ENCODE peak calls at places on chromosomes 4 and X, in seven cellular contexts. One of them, this sample, is unnamed.
A peak's percentile ranks its signal among the peaks of the same experiment; 100 is the strongest.

GRCh38 chrX:87664381-87664780 is 146.8 kb downstream of the KLHL4 start:
- DNase-seq in fibroblast of lung: peak; percentile 14
- DNase-seq in H9: no peak
- DNase-seq in hepatocyte: peak; percentile 51
- DNase-seq in GM23338: peak; percentile 43
- DNase-seq in MM.1S: peak; percentile 55
- DNase-seq in HepG2: no peak
- DNase-seq in this sample: peak; percentile 34

GRCh38 chrX:25337841-25338240 is 322.1 kb upstream of the ARX start:
- DNase-seq in fibroblast of lung: no peak
- DNase-seq in H9: no peak
- DNase-seq in hepatocyte: no peak
- DNase-seq in GM23338: no peak
- DNase-seq in MM.1S: no peak
- DNase-seq in HepG2: no peak
- DNase-seq in this sample: no peak

GRCh38 chr4:65521666-65522065 is 148.6 kb downstream of the EPHA5 start:
- DNase-seq in fibroblast of lung: no peak
- DNase-seq in H9: no peak
- DNase-seq in hepatocyte: no peak
- DNase-seq in GM23338: no peak
- DNase-seq in MM.1S: no peak
- DNase-seq in HepG2: no peak
- DNase-seq in this sample: no peak

GRCh38 chr4:17707671-17708070 is 73.8 kb downstream of the FAM184B start:
- DNase-seq in fibroblast of lung: no peak
- DNase-seq in H9: no peak
- DNase-seq in hepatocyte: no peak
- DNase-seq in GM23338: no peak
- DNase-seq in MM.1S: no peak
- DNase-seq in HepG2: no peak
- DNase-seq in this sample: no peak

GRCh38 chrX:70908541-70908940 is at the start of gene TEX11:
- DNase-seq in fibroblast of lung: no peak
- DNase-seq in H9: peak; percentile 64
- DNase-seq in hepatocyte: no peak
- DNase-seq in GM23338: peak; percentile 73
- DNase-seq in MM.1S: no peak
- DNase-seq in HepG2: peak; percentile 3
- DNase-seq in this sample: no peak

GRCh38 chrX:110733166-110733565 is 62.5 kb downstream of the CHRDL1 start:
- DNase-seq in fibroblast of lung: peak; percentile 41
- DNase-seq in H9: no peak
- DNase-seq in hepatocyte: no peak
- DNase-seq in GM23338: no peak
- DNase-seq in MM.1S: no peak
- DNase-seq in HepG2: no peak
- DNase-seq in this sample: peak; percentile 15

GRCh38 chr4:112321768-112322684 is 24.9 kb downstream of the ALPK1 start:
- DNase-seq in fibroblast of lung: peak; percentile 27
- DNase-seq in H9: peak; percentile 47
- DNase-seq in hepatocyte: peak; percentile 81
- DNase-seq in GM23338: peak; percentile 86
- DNase-seq in MM.1S: peak; percentile 83
- DNase-seq in HepG2: peak; percentile 38
- DNase-seq in this sample: peak; percentile 87

GRCh38 chrX:15973299-15973698 is 118.7 kb upstream of the AP1S2 start:
- DNase-seq in fibroblast of lung: peak; percentile 4
- DNase-seq in H9: peak; percentile 78
- DNase-seq in hepatocyte: peak; percentile 35
- DNase-seq in GM23338: peak; percentile 48
- DNase-seq in MM.1S: peak; percentile 62
- DNase-seq in HepG2: peak; percentile 16
- DNase-seq in this sample: no peak

GRCh38 chr4:57099363-57099762 is 10.8 kb downstream of the IGFBP7 start:
- DNase-seq in fibroblast of lung: no peak
- DNase-seq in H9: no peak
- DNase-seq in hepatocyte: no peak
- DNase-seq in GM23338: no peak
- DNase-seq in MM.1S: no peak
- DNase-seq in HepG2: peak; percentile 16
- DNase-seq in this sample: no peak

GRCh38 chr4:186979966-186980745 is 256.5 kb upstream of the FAT1 start:
- DNase-seq in fibroblast of lung: peak; percentile 58
- DNase-seq in H9: no peak
- DNase-seq in hepatocyte: no peak
- DNase-seq in GM23338: no peak
- DNase-seq in MM.1S: no peak
- DNase-seq in HepG2: no peak
- DNase-seq in this sample: no peak

GRCh38 chr4:38574559-38575333 is 89.3 kb upstream of the KLF3 start:
- DNase-seq in fibroblast of lung: no peak
- DNase-seq in H9: no peak
- DNase-seq in hepatocyte: no peak
- DNase-seq in GM23338: no peak
- DNase-seq in MM.1S: no peak
- DNase-seq in HepG2: no peak
- DNase-seq in this sample: no peak

GRCh38 chr4:88866862-88867550 is 169.4 kb upstream of the NAP1L5 start:
- DNase-seq in fibroblast of lung: peak; percentile 17
- DNase-seq in H9: no peak
- DNase-seq in hepatocyte: no peak
- DNase-seq in GM23338: no peak
- DNase-seq in MM.1S: peak; percentile 63
- DNase-seq in HepG2: no peak
- DNase-seq in this sample: peak; percentile 50

GRCh38 chr4:31020363-31020762 is 300.2 kb downstream of the PCDH7 start:
- DNase-seq in fibroblast of lung: no peak
- DNase-seq in H9: no peak
- DNase-seq in hepatocyte: peak; percentile 6
- DNase-seq in GM23338: no peak
- DNase-seq in MM.1S: no peak
- DNase-seq in HepG2: no peak
- DNase-seq in this sample: no peak

GRCh38 chr4:147865926-147866325 is 134.0 kb downstream of the ARHGAP10 start:
- DNase-seq in fibroblast of lung: peak; percentile 63
- DNase-seq in H9: no peak
- DNase-seq in hepatocyte: no peak
- DNase-seq in GM23338: peak; percentile 76
- DNase-seq in MM.1S: no peak
- DNase-seq in HepG2: no peak
- DNase-seq in this sample: no peak

GRCh38 chr4:146023334-146023967 is 84.8 kb upstream of the ZNF827 start:
- DNase-seq in fibroblast of lung: no peak
- DNase-seq in H9: no peak
- DNase-seq in hepatocyte: no peak
- DNase-seq in GM23338: no peak
- DNase-seq in MM.1S: peak; percentile 83
- DNase-seq in HepG2: no peak
- DNase-seq in this sample: no peak

GRCh38 chr4:7766086-7766485 is 173.6 kb downstream of the AFAP1 start:
- DNase-seq in fibroblast of lung: no peak
- DNase-seq in H9: no peak
- DNase-seq in hepatocyte: no peak
- DNase-seq in GM23338: no peak
- DNase-seq in MM.1S: no peak
- DNase-seq in HepG2: no peak
- DNase-seq in this sample: peak; percentile 25
- H4K20me1 ChIP-seq in fibroblast of lung: peaks cover 2% of the 10 kb centered on the region
- H4K20me1 ChIP-seq in H9: no peaks in the 10 kb centered on the region
- H4K20me1 ChIP-seq in hepatocyte: no peaks in the 10 kb centered on the region
- H4K20me1 ChIP-seq in GM23338: no peaks in the 10 kb centered on the region
- H4K20me1 ChIP-seq in MM.1S: no peaks in the 10 kb centered on the region
- H4K20me1 ChIP-seq in HepG2: no peaks in the 10 kb centered on the region
- H4K20me1 ChIP-seq in this sample: peaks cover 85% of the 10 kb centered on the region

GRCh38 chr4:793109-793861 is 32.6 kb downstream of the CPLX1 start:
- DNase-seq in fibroblast of lung: no peak
- DNase-seq in H9: no peak
- DNase-seq in hepatocyte: no peak
- DNase-seq in GM23338: no peak
- DNase-seq in MM.1S: no peak
- DNase-seq in HepG2: no peak
- DNase-seq in this sample: peak; percentile 56

GRCh38 chr4:790466-790820 is 35.5 kb downstream of the CPLX1 start:
- DNase-seq in fibroblast of lung: no peak
- DNase-seq in H9: no peak
- DNase-seq in hepatocyte: no peak
- DNase-seq in GM23338: no peak
- DNase-seq in MM.1S: no peak
- DNase-seq in HepG2: no peak
- DNase-seq in this sample: peak; percentile 62

GRCh38 chr4:791201-791865 is 34.6 kb downstream of the CPLX1 start:
- DNase-seq in fibroblast of lung: no peak
- DNase-seq in H9: no peak
- DNase-seq in hepatocyte: no peak
- DNase-seq in GM23338: no peak
- DNase-seq in MM.1S: no peak
- DNase-seq in HepG2: no peak
- DNase-seq in this sample: peak; percentile 65

GRCh38 chr4:792729-793108 is 33.2 kb downstream of the CPLX1 start:
- DNase-seq in fibroblast of lung: no peak
- DNase-seq in H9: no peak
- DNase-seq in hepatocyte: no peak
- DNase-seq in GM23338: no peak
- DNase-seq in MM.1S: no peak
- DNase-seq in HepG2: no peak
- DNase-seq in this sample: peak; percentile 60

GRCh38 chr4:791866-792630 is 33.9 kb downstream of the CPLX1 start:
- DNase-seq in fibroblast of lung: peak; percentile 25
- DNase-seq in H9: peak; percentile 71
- DNase-seq in hepatocyte: no peak
- DNase-seq in GM23338: peak; percentile 85
- DNase-seq in MM.1S: no peak
- DNase-seq in HepG2: no peak
- DNase-seq in this sample: peak; percentile 87
- H3K4me1 ChIP-seq in fibroblast of lung: no peaks in the 10 kb centered on the region
- H3K4me1 ChIP-seq in H9: no peaks in the 10 kb centered on the region
- H3K4me1 ChIP-seq in hepatocyte: peaks cover 10% of the 10 kb centered on the region
- H3K4me1 ChIP-seq in GM23338: peaks cover 26% of the 10 kb centered on the region
- H3K4me1 ChIP-seq in MM.1S: no peaks in the 10 kb centered on the region
- H3K4me1 ChIP-seq in HepG2: peaks cover 27% of the 10 kb centered on the region
- H3K4me1 ChIP-seq in this sample: no peaks in the 10 kb centered on the region

GRCh38 chr4:159158083-159158617 is 55.3 kb downstream of the RAPGEF2 start:
- DNase-seq in fibroblast of lung: no peak
- DNase-seq in H9: no peak
- DNase-seq in hepatocyte: no peak
- DNase-seq in GM23338: no peak
- DNase-seq in MM.1S: no peak
- DNase-seq in HepG2: no peak
- DNase-seq in this sample: no peak

GRCh38 chr4:159162576-159162975 is 59.7 kb downstream of the RAPGEF2 start:
- DNase-seq in fibroblast of lung: no peak
- DNase-seq in H9: no peak
- DNase-seq in hepatocyte: no peak
- DNase-seq in GM23338: no peak
- DNase-seq in MM.1S: no peak
- DNase-seq in HepG2: no peak
- DNase-seq in this sample: no peak

GRCh38 chr4:159158989-159159388 is 56.1 kb downstream of the RAPGEF2 start:
- DNase-seq in fibroblast of lung: no peak
- DNase-seq in H9: no peak
- DNase-seq in hepatocyte: no peak
- DNase-seq in GM23338: no peak
- DNase-seq in MM.1S: no peak
- DNase-seq in HepG2: no peak
- DNase-seq in this sample: no peak

GRCh38 chr4:159160242-159160641 is 57.4 kb downstream of the RAPGEF2 start:
- DNase-seq in fibroblast of lung: no peak
- DNase-seq in H9: no peak
- DNase-seq in hepatocyte: no peak
- DNase-seq in GM23338: no peak
- DNase-seq in MM.1S: no peak
- DNase-seq in HepG2: no peak
- DNase-seq in this sample: no peak

GRCh38 chr4:159159611-159160010 is 56.7 kb downstream of the RAPGEF2 start:
- DNase-seq in fibroblast of lung: no peak
- DNase-seq in H9: no peak
- DNase-seq in hepatocyte: no peak
- DNase-seq in GM23338: no peak
- DNase-seq in MM.1S: no peak
- DNase-seq in HepG2: no peak
- DNase-seq in this sample: no peak
- H4K20me1 ChIP-seq in fibroblast of lung: no peaks in the 10 kb centered on the region
- H4K20me1 ChIP-seq in H9: no peaks in the 10 kb centered on the region
- H4K20me1 ChIP-seq in hepatocyte: peaks cover 73% of the 10 kb centered on the region
- H4K20me1 ChIP-seq in GM23338: no peaks in the 10 kb centered on the region
- H4K20me1 ChIP-seq in MM.1S: no peaks in the 10 kb centered on the region
- H4K20me1 ChIP-seq in HepG2: no peaks in the 10 kb centered on the region
- H4K20me1 ChIP-seq in this sample: peaks cover 21% of the 10 kb centered on the region

GRCh38 chr4:168503652-168504362 is 7.0 kb downstream of the PALLD start:
- DNase-seq in fibroblast of lung: no peak
- DNase-seq in H9: no peak
- DNase-seq in hepatocyte: no peak
- DNase-seq in GM23338: no peak
- DNase-seq in MM.1S: no peak
- DNase-seq in HepG2: no peak
- DNase-seq in this sample: no peak
- H3K4me1 ChIP-seq in fibroblast of lung: no peaks in the 10 kb centered on the region
- H3K4me1 ChIP-seq in H9: no peaks in the 10 kb centered on the region
- H3K4me1 ChIP-seq in hepatocyte: no peaks in the 10 kb centered on the region
- H3K4me1 ChIP-seq in GM23338: peaks cover 9% of the 10 kb centered on the region
- H3K4me1 ChIP-seq in MM.1S: no peaks in the 10 kb centered on the region
- H3K4me1 ChIP-seq in HepG2: peaks cover 7% of the 10 kb centered on the region
- H3K4me1 ChIP-seq in this sample: no peaks in the 10 kb centered on the region

DNA sequence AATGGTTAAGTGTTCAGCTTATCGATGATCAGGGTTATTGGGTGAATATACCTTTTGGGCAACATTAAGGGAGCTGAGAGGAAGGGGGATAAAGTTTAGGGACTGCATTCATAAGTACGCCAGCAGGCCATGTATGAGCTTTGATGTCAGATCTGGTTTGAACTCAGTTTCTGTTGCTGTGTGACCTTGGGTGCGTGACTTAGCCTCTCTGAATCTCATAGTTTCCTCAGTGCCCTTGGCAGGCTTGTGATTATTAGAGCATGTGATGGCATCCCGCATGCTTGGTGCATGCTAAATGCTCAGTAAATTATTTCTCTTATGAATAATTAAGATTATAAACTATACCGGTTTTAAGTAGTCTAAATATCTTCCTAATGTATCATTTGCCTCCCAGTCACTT is 3.7 kb downstream of the TBC1D14 start:
- DNase-seq in fibroblast of lung: no peak
- DNase-seq in H9: no peak
- DNase-seq in hepatocyte: no peak
- DNase-seq in GM23338: no peak
- DNase-seq in MM.1S: no peak
- DNase-seq in HepG2: no peak
- DNase-seq in this sample: no peak
- H4K20me1 ChIP-seq in fibroblast of lung: no peaks in the 10 kb centered on the region
- H4K20me1 ChIP-seq in H9: no peaks in the 10 kb centered on the region
- H4K20me1 ChIP-seq in hepatocyte: peaks cover 6% of the 10 kb centered on the region
- H4K20me1 ChIP-seq in GM23338: peaks cover 15% of the 10 kb centered on the region
- H4K20me1 ChIP-seq in MM.1S: no peaks in the 10 kb centered on the region
- H4K20me1 ChIP-seq in HepG2: peaks cover 49% of the 10 kb centered on the region
- H4K20me1 ChIP-seq in this sample: peaks cover 43% of the 10 kb centered on the region

GRCh38 chr4:40303751-40304150 is 31.4 kb upstream of the CHRNA9 start:
- DNase-seq in fibroblast of lung: no peak
- DNase-seq in H9: no peak
- DNase-seq in hepatocyte: no peak
- DNase-seq in GM23338: no peak
- DNase-seq in MM.1S: no peak
- DNase-seq in HepG2: no peak
- DNase-seq in this sample: no peak
- H3K4me1 ChIP-seq in fibroblast of lung: no peaks in the 10 kb centered on the region
- H3K4me1 ChIP-seq in H9: peaks cover 10% of the 10 kb centered on the region
- H3K4me1 ChIP-seq in hepatocyte: no peaks in the 10 kb centered on the region
- H3K4me1 ChIP-seq in GM23338: peaks cover 25% of the 10 kb centered on the region
- H3K4me1 ChIP-seq in MM.1S: peaks cover 75% of the 10 kb centered on the region
- H3K4me1 ChIP-seq in HepG2: no peaks in the 10 kb centered on the region
- H3K4me1 ChIP-seq in this sample: no peaks in the 10 kb centered on the region

GRCh38 chr4:118826723-118827444 is 9.0 kb downstream of the SEC24D start:
- DNase-seq in fibroblast of lung: no peak
- DNase-seq in H9: no peak
- DNase-seq in hepatocyte: no peak
- DNase-seq in GM23338: peak; percentile 21
- DNase-seq in MM.1S: no peak
- DNase-seq in HepG2: peak; percentile 6
- DNase-seq in this sample: no peak
- H4K20me1 ChIP-seq in fibroblast of lung: peaks cover 14% of the 10 kb centered on the region
- H4K20me1 ChIP-seq in H9: no peaks in the 10 kb centered on the region
- H4K20me1 ChIP-seq in hepatocyte: peaks cover 86% of the 10 kb centered on the region
- H4K20me1 ChIP-seq in GM23338: peaks cover 25% of the 10 kb centered on the region
- H4K20me1 ChIP-seq in MM.1S: peaks cover 6% of the 10 kb centered on the region
- H4K20me1 ChIP-seq in HepG2: peaks cover 33% of the 10 kb centered on the region
- H4K20me1 ChIP-seq in this sample: peaks cover 94% of the 10 kb centered on the region